ENCODE peak calls at places on chromosome 6, in six cellular contexts. One of them, this sample, is unnamed.

GRCh38 chr6:45933855-45934254 is 81.8 kb downstream of the CLIC5 start:
- DNase-seq in cardiac muscle cell: no peak
- DNase-seq in adrenal gland: no peak
- DNase-seq in PC-3: no peak
- DNase-seq in choroid plexus epithelial cell: peak
- DNase-seq in Peyer's patch: no peak
- DNase-seq in this sample: no peak

GRCh38 chr6:157436200-157436943 is 55.4 kb downstream of the ZDHHC14 start:
- DNase-seq in cardiac muscle cell: no peak
- DNase-seq in adrenal gland: no peak
- DNase-seq in PC-3: no peak
- DNase-seq in choroid plexus epithelial cell: no peak
- DNase-seq in Peyer's patch: no peak
- DNase-seq in this sample: no peak

GRCh38 chr6:15132854-15133670 is 112.8 kb upstream of the JARID2 start:
- DNase-seq in cardiac muscle cell: peak
- DNase-seq in adrenal gland: no peak
- DNase-seq in PC-3: peak
- DNase-seq in choroid plexus epithelial cell: peak
- DNase-seq in Peyer's patch: no peak
- DNase-seq in this sample: no peak

GRCh38 chr6:85360794-85361642 is 88.9 kb upstream of the NT5E start:
- DNase-seq in cardiac muscle cell: peak
- DNase-seq in adrenal gland: peak
- DNase-seq in PC-3: peak
- DNase-seq in choroid plexus epithelial cell: peak
- DNase-seq in Peyer's patch: no peak
- DNase-seq in this sample: no peak

GRCh38 chr6:17965397-17965796 is 22.0 kb downstream of the KIF13A start:
- DNase-seq in cardiac muscle cell: no peak
- DNase-seq in adrenal gland: no peak
- DNase-seq in PC-3: no peak
- DNase-seq in choroid plexus epithelial cell: peak
- DNase-seq in Peyer's patch: no peak
- DNase-seq in this sample: no peak

GRCh38 chr6:52953911-52954839 is 40.9 kb downstream of the GSTA4 start:
- DNase-seq in cardiac muscle cell: no peak
- DNase-seq in adrenal gland: no peak
- DNase-seq in PC-3: peak
- DNase-seq in choroid plexus epithelial cell: no peak
- DNase-seq in Peyer's patch: no peak
- DNase-seq in this sample: no peak

GRCh38 chr6:131849799-131850198 is 42.0 kb downstream of the ENPP1 start:
- DNase-seq in cardiac muscle cell: no peak
- DNase-seq in adrenal gland: no peak
- DNase-seq in PC-3: no peak
- DNase-seq in choroid plexus epithelial cell: no peak
- DNase-seq in Peyer's patch: no peak
- DNase-seq in this sample: no peak

GRCh38 chr6:166008441-166009369 is 158.9 kb downstream of the TBXT start:
- DNase-seq in cardiac muscle cell: peak
- DNase-seq in adrenal gland: peak
- DNase-seq in PC-3: no peak
- DNase-seq in choroid plexus epithelial cell: peak
- DNase-seq in Peyer's patch: no peak
- DNase-seq in this sample: no peak

GRCh38 chr6:86529635-86530034 is 407.7 kb upstream of the HTR1E start:
- DNase-seq in cardiac muscle cell: no peak
- DNase-seq in adrenal gland: no peak
- DNase-seq in PC-3: no peak
- DNase-seq in choroid plexus epithelial cell: no peak
- DNase-seq in Peyer's patch: no peak
- DNase-seq in this sample: no peak

GRCh38 chr6:20906938-20907337 is 372.7 kb downstream of the CDKAL1 start:
- DNase-seq in cardiac muscle cell: peak
- DNase-seq in adrenal gland: no peak
- DNase-seq in PC-3: peak
- DNase-seq in choroid plexus epithelial cell: peak
- DNase-seq in Peyer's patch: no peak
- DNase-seq in this sample: no peak

GRCh38 chr6:72522735-72523141 is 99.1 kb upstream of the KCNQ5 start:
- DNase-seq in cardiac muscle cell: no peak
- DNase-seq in adrenal gland: no peak
- DNase-seq in PC-3: peak
- DNase-seq in choroid plexus epithelial cell: no peak
- DNase-seq in Peyer's patch: no peak
- DNase-seq in this sample: no peak

DNA sequence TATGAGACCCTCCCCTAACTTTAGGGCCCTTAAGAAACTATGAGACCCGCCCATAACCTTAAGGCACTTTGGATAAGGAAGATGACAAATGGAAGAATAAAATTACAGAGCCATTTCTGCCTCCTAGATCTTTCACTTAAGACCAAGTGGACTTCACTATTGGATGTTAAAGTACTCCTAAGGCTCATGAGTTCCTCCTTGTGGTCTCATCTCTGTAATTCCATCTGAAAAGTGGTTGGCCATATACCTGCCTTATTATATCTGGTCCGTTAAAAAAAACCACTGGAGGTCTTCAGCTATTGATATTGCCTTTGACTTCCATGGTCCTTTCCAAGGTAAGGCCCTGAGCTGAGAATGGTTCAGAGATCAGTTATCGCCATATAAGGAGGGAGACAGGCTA is 310.3 kb downstream of the EYA4 start:
- DNase-seq in cardiac muscle cell: no peak
- DNase-seq in adrenal gland: no peak
- DNase-seq in PC-3: no peak
- DNase-seq in choroid plexus epithelial cell: peak
- DNase-seq in Peyer's patch: no peak
- DNase-seq in this sample: no peak
- TF ChIP-seq CTCF in cardiac muscle cell: no peak
- TF ChIP-seq CTCF in adrenal gland: no peak
- TF ChIP-seq CTCF in PC-3: no peak
- TF ChIP-seq CTCF in choroid plexus epithelial cell: peak
- TF ChIP-seq CTCF in Peyer's patch: no peak
- TF ChIP-seq CTCF in this sample: no peak

GRCh38 chr6:154410215-154410614 is 53.6 kb upstream of the IPCEF1 start:
- DNase-seq in cardiac muscle cell: no peak
- DNase-seq in adrenal gland: no peak
- DNase-seq in PC-3: no peak
- DNase-seq in choroid plexus epithelial cell: no peak
- DNase-seq in Peyer's patch: no peak
- DNase-seq in this sample: no peak
- TF ChIP-seq CTCF in cardiac muscle cell: no peak
- TF ChIP-seq CTCF in adrenal gland: no peak
- TF ChIP-seq CTCF in PC-3: no peak
- TF ChIP-seq CTCF in choroid plexus epithelial cell: no peak
- TF ChIP-seq CTCF in Peyer's patch: no peak
- TF ChIP-seq CTCF in this sample: no peak

DNA sequence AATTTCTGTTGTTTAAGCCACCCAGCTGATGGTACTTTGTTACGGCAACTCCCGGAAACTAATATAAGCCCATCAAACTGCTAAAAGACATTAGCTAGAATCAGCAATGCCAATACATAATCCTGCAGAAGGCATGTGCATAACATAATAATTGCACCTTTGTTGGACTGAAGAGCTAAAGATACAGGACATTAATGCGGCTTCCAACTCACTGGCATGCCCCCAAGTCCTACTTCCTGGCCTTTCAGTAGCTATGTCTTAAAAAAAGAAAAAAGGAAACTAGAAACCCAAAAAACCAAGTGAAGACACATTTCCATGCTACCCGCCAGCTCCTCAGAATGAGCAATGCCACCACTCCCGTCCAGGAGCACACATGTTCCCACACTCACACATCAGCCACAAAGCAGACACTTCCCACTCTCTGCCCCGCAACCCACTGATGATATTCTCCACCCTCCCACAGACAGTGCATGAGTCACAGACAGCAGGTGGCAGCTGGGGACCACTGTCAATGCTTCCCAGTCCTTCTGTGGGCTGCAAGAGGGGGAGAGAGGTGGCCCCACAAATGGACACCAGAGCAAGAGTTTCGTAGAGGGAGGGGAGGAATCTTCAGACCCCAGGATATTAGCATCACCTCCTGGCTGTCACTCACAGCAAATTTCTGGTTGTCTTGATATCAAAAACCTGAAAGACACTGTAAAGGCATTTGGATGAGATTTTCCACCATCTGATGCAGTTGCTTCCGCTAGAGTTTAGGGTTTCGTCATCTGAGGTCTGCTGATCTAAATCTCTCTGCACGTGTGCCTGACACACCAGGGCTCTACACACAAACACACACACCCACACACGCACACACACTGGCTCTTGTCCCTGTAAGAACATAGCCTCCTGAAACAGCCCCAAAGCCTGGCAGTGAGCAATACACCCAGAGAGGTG is 32.8 kb downstream of the GFOD1 start:
- DNase-seq in cardiac muscle cell: peak
- DNase-seq in adrenal gland: no peak
- DNase-seq in PC-3: peak
- DNase-seq in choroid plexus epithelial cell: peak
- DNase-seq in Peyer's patch: peak
- DNase-seq in this sample: no peak
- TF ChIP-seq CTCF in cardiac muscle cell: no peak
- TF ChIP-seq CTCF in adrenal gland: no peak
- TF ChIP-seq CTCF in PC-3: peak
- TF ChIP-seq CTCF in choroid plexus epithelial cell: no peak
- TF ChIP-seq CTCF in Peyer's patch: no peak
- TF ChIP-seq CTCF in this sample: no peak

DNA sequence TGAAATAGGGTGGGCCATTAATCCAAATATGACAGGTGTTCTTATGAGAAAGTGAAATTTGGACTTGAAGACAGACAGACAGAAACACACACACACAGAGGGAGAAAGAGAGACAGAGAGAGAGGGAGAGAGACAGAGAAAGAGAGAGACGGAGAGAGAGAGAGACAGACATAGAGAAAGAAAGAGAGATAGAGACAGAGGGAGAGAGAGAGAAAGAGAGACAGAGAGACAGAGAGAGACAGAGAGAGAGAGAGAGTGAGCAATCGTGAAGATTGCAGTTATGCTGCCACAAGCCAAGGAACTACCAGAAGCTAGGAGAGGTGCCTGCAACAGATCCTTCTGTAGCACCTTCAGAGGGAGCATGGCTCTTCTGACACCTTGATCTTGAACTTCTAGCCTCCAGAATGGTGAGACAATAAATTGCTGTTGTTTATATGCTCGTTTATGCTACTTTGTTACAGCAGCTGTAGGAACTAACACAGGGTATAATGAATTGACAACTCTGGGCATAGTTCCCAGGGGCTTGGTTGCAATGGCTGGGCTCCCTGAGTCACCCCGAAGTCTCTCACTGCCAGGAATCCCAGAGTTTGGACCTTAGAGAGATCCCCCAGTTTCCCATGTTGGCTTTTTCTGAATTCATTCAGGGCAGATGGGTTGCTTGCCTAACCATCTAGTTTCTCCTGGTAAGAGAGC is 44.7 kb upstream of the ECI2 start:
- DNase-seq in cardiac muscle cell: no peak
- DNase-seq in adrenal gland: no peak
- DNase-seq in PC-3: no peak
- DNase-seq in choroid plexus epithelial cell: no peak
- DNase-seq in Peyer's patch: no peak
- DNase-seq in this sample: no peak
- TF ChIP-seq CTCF in cardiac muscle cell: no peak
- TF ChIP-seq CTCF in adrenal gland: no peak
- TF ChIP-seq CTCF in PC-3: no peak
- TF ChIP-seq CTCF in choroid plexus epithelial cell: no peak
- TF ChIP-seq CTCF in Peyer's patch: no peak
- TF ChIP-seq CTCF in this sample: no peak

GRCh38 chr6:44222987-44223470 is 366 bp upstream of the SLC29A1 start:
- DNase-seq in cardiac muscle cell: no peak
- DNase-seq in adrenal gland: no peak
- DNase-seq in PC-3: peak
- DNase-seq in choroid plexus epithelial cell: no peak
- DNase-seq in Peyer's patch: no peak
- DNase-seq in this sample: no peak

GRCh38 chr6:44224978-44225330 is 1.6 kb downstream of the SLC29A1 start:
- DNase-seq in cardiac muscle cell: no peak
- DNase-seq in adrenal gland: no peak
- DNase-seq in PC-3: no peak
- DNase-seq in choroid plexus epithelial cell: no peak
- DNase-seq in Peyer's patch: no peak
- DNase-seq in this sample: no peak

GRCh38 chr6:44222486-44222986 is 859 bp upstream of the SLC29A1 start:
- DNase-seq in cardiac muscle cell: no peak
- DNase-seq in adrenal gland: no peak
- DNase-seq in PC-3: no peak
- DNase-seq in choroid plexus epithelial cell: no peak
- DNase-seq in Peyer's patch: no peak
- DNase-seq in this sample: no peak

GRCh38 chr6:44224154-44224977 is 971 bp downstream of the SLC29A1 start:
- DNase-seq in cardiac muscle cell: peak
- DNase-seq in adrenal gland: no peak
- DNase-seq in PC-3: peak
- DNase-seq in choroid plexus epithelial cell: no peak
- DNase-seq in Peyer's patch: no peak
- DNase-seq in this sample: no peak

DNA sequence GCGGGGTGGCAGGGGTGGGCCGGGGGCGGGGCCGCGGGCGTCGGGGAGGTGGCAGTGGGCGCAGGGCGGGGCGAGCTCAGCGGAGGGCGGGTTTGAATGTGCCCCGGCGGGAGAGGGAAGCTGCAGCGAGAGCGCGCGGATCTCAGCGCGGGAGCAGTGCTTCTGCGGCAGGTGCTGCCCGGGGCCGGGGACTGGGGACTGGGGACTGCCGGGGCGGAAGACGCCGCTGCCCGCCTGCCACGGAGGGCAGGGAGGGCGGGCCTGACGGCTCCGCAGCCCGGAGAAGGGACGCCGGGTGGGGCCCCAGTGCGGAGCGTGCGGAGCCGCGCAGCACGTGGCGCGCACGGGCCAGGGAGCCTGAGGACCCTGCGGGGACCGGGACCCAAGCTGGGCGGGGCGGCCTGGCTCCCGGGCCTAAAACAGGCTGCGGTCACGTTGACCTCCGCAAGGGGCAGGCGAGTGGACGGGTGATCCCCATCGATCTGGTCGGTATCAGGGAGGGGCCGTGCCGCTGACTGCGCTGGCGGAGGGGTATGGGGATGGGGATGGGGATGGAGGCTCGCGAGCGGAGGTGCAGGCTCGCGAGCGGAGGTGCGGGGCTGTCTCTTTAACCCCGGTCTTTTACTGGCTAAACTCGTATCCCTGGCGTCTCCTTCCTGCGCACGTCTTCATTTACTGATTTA is at the start of gene SLC29A1:
- DNase-seq in cardiac muscle cell: peak
- DNase-seq in adrenal gland: peak
- DNase-seq in PC-3: peak
- DNase-seq in choroid plexus epithelial cell: peak
- DNase-seq in Peyer's patch: peak
- DNase-seq in this sample: peak
- TF ChIP-seq CTCF in cardiac muscle cell: no peak
- TF ChIP-seq CTCF in adrenal gland: peak
- TF ChIP-seq CTCF in PC-3: no peak
- TF ChIP-seq CTCF in choroid plexus epithelial cell: peak
- TF ChIP-seq CTCF in Peyer's patch: no peak
- TF ChIP-seq CTCF in this sample: no peak

GRCh38 chr6:33384581-33385020 is 7.0 kb upstream of the KIFC1 start:
- DNase-seq in cardiac muscle cell: peak
- DNase-seq in adrenal gland: no peak
- DNase-seq in PC-3: peak
- DNase-seq in choroid plexus epithelial cell: peak
- DNase-seq in Peyer's patch: no peak
- DNase-seq in this sample: no peak
- TF ChIP-seq CTCF in cardiac muscle cell: peak
- TF ChIP-seq CTCF in adrenal gland: peak
- TF ChIP-seq CTCF in PC-3: peak
- TF ChIP-seq CTCF in choroid plexus epithelial cell: peak
- TF ChIP-seq CTCF in Peyer's patch: no peak
- TF ChIP-seq CTCF in this sample: no peak

GRCh38 chr6:159758031-159759001 is 3.5 kb upstream of the ACAT2 start:
- DNase-seq in cardiac muscle cell: peak
- DNase-seq in adrenal gland: no peak
- DNase-seq in PC-3: peak
- DNase-seq in choroid plexus epithelial cell: peak
- DNase-seq in Peyer's patch: no peak
- DNase-seq in this sample: no peak
- TF ChIP-seq CTCF in cardiac muscle cell: peak
- TF ChIP-seq CTCF in adrenal gland: no peak
- TF ChIP-seq CTCF in PC-3: peak
- TF ChIP-seq CTCF in choroid plexus epithelial cell: peak
- TF ChIP-seq CTCF in Peyer's patch: no peak
- TF ChIP-seq CTCF in this sample: no peak